ENCODE peak calls at places on chromosome 9, in seven cellular contexts. F is omental fat pad, Y is GM13976, S is colonic mucosa, A is AG04450, O is Panc1, K is progenitor cell of endocrine pancreas. B is an unnamed sample.

GRCh38 chr9:91816356-91816755 is 133.7 kb downstream of the ROR2 start:
- DNase-seq in F (no peak), Y (no peak), S (no peak), A (no peak), O (no peak), K (no peak), B (no peak)

GRCh38 chr9:38263534-38263933 is 129.0 kb upstream of the ALDH1B1 start:
- DNase-seq in F (no peak), Y (no peak), S (no peak), A (no peak), O (no peak), K (no peak), B (no peak)

GRCh38 chr9:78954286-78954685 is 617.5 kb upstream of the TLE4 start:
- DNase-seq in F (no peak), Y (no peak), S (no peak), A (no peak), O (no peak), K (no peak), B (no peak)

GRCh38 chr9:135183538-135184153 is 96.2 kb downstream of the OLFM1 start:
- DNase-seq in F (no peak), Y (no peak), S (no peak), A (no peak), O (no peak), K (no peak), B (no peak)

GRCh38 chr9:4299006-4299795 is 667 bp downstream of the GLIS3 start:
- DNase-seq in F (no peak), Y (peak), S (peak), A (no peak), O (no peak), K (peak), B (no peak)

GRCh38 chr9:94593459-94594345 is at the start of gene FBP2:
- DNase-seq in F (no peak), Y (no peak), S (no peak), A (no peak), O (no peak), K (no peak), B (no peak)

GRCh38 chr9:12633016-12633765 is 60.0 kb upstream of the TYRP1 start:
- DNase-seq in F (no peak), Y (no peak), S (no peak), A (no peak), O (no peak), K (no peak), B (no peak)

GRCh38 chr9:82456621-82457020 is 468.0 kb downstream of the SPATA31D1 start:
- DNase-seq in F (no peak), Y (no peak), S (no peak), A (peak), O (no peak), K (no peak), B (no peak)

GRCh38 chr9:20358201-20358600 is 264.1 kb downstream of the MLLT3 start:
- DNase-seq in F (no peak), Y (no peak), S (no peak), A (no peak), O (no peak), K (no peak), B (no peak)

GRCh38 chr9:3385871-3386270 is 139.9 kb downstream of the RFX3 start:
- DNase-seq in F (no peak), Y (no peak), S (no peak), A (no peak), O (no peak), K (no peak), B (no peak)

GRCh38 chr9:75889977-75890540 is 414 bp upstream of the PCSK5 start:
- DNase-seq in F (no peak), Y (no peak), S (peak), A (peak), O (no peak), K (no peak), B (no peak)

GRCh38 chr9:5428794-5429528 is 8.8 kb downstream of the PLGRKT start:
- DNase-seq in F (no peak), Y (no peak), S (no peak), A (no peak), O (no peak), K (no peak), B (no peak)

GRCh38 chr9:108094676-108094993 is 605.1 kb upstream of the KLF4 start:
- DNase-seq in F (no peak), Y (no peak), S (no peak), A (no peak), O (no peak), K (no peak), B (no peak)

GRCh38 chr9:35482071-35482470 is 7.8 kb upstream of the RUSC2 start:
- DNase-seq in F (no peak), Y (no peak), S (no peak), A (no peak), O (no peak), K (no peak), B (no peak)

GRCh38 chr9:19992556-19992955 is 203.7 kb upstream of the SLC24A2 start:
- DNase-seq in F (no peak), Y (no peak), S (no peak), A (no peak), O (no peak), K (no peak), B (no peak)

GRCh38 chr9:133141833-133142594 is 21.0 kb upstream of the RALGDS start:
- DNase-seq in F (no peak), Y (peak), S (no peak), A (no peak), O (no peak), K (no peak), B (peak)

GRCh38 chr9:69173891-69174644 is at the start of gene TJP2:
- DNase-seq in F (peak), Y (peak), S (peak), A (no peak), O (no peak), K (peak), B (peak)

GRCh38 chr9:134058716-134059115 is 9.1 kb downstream of the BRD3 start:
- DNase-seq in F (no peak), Y (no peak), S (peak), A (no peak), O (no peak), K (no peak), B (no peak)

GRCh38 chr9:76403352-76403751 is 9.1 kb upstream of the RFK start:
- DNase-seq in F (no peak), Y (peak), S (no peak), A (peak), O (no peak), K (no peak), B (no peak)

GRCh38 chr9:23849379-23849778 is 23.3 kb upstream of the ELAVL2 start:
- DNase-seq in F (no peak), Y (no peak), S (no peak), A (no peak), O (no peak), K (no peak), B (no peak)

GRCh38 chr9:113854310-113854709 is 21.8 kb upstream of the ZNF618 start:
- DNase-seq in F (no peak), Y (no peak), S (no peak), A (no peak), O (no peak), K (no peak), B (no peak)

GRCh38 chr9:113857875-113858274 is 18.2 kb upstream of the ZNF618 start:
- DNase-seq in F (no peak), Y (no peak), S (no peak), A (no peak), O (no peak), K (no peak), B (no peak)

GRCh38 chr9:113851359-113851758 is 24.8 kb upstream of the ZNF618 start:
- DNase-seq in F (no peak), Y (no peak), S (no peak), A (no peak), O (no peak), K (no peak), B (no peak)

GRCh38 chr9:113851860-113852259 is 24.2 kb upstream of the ZNF618 start:
- DNase-seq in F (no peak), Y (no peak), S (no peak), A (no peak), O (no peak), K (no peak), B (no peak)

DNA sequence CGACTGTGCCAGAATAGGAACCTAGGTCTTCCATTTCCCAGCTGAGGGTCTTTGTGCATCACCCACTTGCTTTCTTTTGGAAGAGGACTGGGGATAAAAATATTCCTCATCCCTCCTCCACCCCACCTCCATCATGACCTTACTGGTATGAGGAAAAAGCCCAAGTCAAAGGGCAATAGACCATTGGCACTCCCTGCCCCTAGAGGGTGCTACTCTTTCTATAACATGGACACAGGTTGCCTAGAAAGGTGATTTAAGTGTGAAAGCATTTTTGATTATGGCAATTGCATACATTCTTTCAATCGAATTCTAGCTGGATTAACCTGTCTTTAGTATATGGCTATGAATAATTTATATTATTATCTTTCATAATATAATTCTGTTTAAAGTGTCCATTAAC is 22.8 kb upstream of the ZNF618 start:
- DNase-seq in F (no peak), Y (no peak), S (no peak), A (no peak), O (peak), K (no peak), B (no peak)
- TF ChIP-seq CTCF in F (no peak), Y (peak), S (peak), A (peak), O (peak), K (peak), B (peak)

DNA sequence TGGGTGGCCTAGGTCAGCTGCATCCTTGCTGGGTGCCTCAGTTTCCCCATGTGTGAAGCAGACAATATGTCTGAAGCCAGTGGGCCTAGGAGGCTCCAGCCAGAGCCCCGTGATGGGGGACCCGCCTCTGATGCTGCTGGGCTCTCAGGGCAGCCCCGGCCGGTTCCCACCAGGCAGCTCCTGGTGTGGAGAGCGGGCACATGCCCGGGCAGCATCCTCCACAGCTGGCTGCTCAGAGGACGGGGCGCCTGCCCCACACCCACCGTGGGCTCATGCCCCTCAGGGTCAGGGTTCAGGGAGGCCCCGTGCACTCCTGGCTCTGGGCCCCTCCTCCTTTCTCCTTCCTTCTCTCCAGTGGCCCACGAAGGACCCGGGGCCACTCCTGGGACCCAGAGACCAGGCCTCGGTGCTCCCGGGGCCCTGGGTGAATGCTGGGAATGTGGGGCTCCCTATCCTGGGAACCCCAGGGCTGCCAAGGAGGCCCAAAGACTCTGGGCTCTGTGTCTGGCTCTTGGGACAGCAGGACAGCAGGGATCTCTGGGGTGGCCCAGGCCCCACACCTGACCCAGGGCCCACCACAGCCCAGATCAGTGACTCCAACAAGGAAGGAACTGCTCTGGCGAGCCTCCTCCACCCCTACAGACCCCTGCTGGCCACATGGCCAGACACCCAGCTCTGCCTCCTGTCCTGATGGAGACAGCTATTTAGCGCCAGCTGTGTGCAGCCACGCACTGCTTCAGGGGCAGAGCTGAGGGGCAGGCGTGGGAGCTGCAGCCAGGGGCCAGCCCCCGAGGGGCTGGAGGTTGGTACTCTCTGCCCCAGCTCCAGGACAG is 39.5 kb upstream of the EGFL7 start:
- DNase-seq in F (no peak), Y (no peak), S (no peak), A (no peak), O (no peak), K (no peak), B (no peak)
- TF ChIP-seq CTCF in F (no peak), Y (no peak), S (no peak), A (no peak), O (no peak), K (no peak), B (no peak)

GRCh38 chr9:93136011-93136440 is 2.0 kb upstream of the NINJ1 start:
- DNase-seq in F (no peak), Y (no peak), S (no peak), A (no peak), O (no peak), K (no peak), B (no peak)

GRCh38 chr9:93134018-93134739 is at the start of gene NINJ1:
- DNase-seq in F (no peak), Y (peak), S (peak), A (no peak), O (no peak), K (peak), B (peak)

GRCh38 chr9:93133641-93134017 is 422 bp downstream of the NINJ1 start:
- DNase-seq in F (peak), Y (peak), S (peak), A (peak), O (no peak), K (peak), B (peak)

GRCh38 chr9:93132946-93133640 is 958 bp downstream of the NINJ1 start:
- DNase-seq in F (no peak), Y (no peak), S (peak), A (no peak), O (no peak), K (no peak), B (no peak)

GRCh38 chr9:93134740-93135444 is 841 bp upstream of the NINJ1 start:
- DNase-seq in F (no peak), Y (no peak), S (no peak), A (no peak), O (no peak), K (no peak), B (no peak)
- TF ChIP-seq CTCF in F (no peak), Y (no peak), S (no peak), A (no peak), O (no peak), K (no peak), B (no peak)

GRCh38 chr9:114504341-114505186 is 709 bp downstream of the WHRN start:
- DNase-seq in F (no peak), Y (peak), S (peak), A (no peak), O (no peak), K (peak), B (peak)
- TF ChIP-seq CTCF in F (no peak), Y (no peak), S (no peak), A (peak), O (peak), K (peak), B (no peak)

GRCh38 chr9:1429328-1429727 is 379.2 kb downstream of the DMRT2 start:
- DNase-seq in F (no peak), Y (no peak), S (no peak), A (no peak), O (no peak), K (no peak), B (no peak)
- TF ChIP-seq CTCF in F (no peak), Y (peak), S (no peak), A (no peak), O (no peak), K (peak), B (no peak)

DNA sequence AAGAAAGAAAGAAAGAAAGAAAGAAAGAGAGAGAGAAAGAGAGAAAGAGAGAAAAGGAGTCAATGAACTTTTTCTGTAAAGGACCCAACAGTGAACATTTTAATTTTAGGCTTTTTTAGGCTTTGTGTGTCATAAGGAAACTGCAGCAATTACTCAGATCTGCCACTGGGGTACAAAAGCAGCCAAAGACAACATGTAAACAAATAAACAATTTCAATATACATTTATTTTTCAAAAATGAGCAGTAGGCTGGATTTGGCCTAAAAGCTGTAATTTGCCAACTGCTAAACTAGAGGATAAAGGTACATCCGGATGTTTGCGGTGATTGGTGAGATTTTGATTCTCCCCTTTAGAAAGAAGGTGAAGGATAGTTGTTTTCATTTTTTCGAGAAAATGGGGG is 143.6 kb downstream of the CEMIP2 start:
- DNase-seq in F (no peak), Y (no peak), S (no peak), A (no peak), O (no peak), K (no peak), B (no peak)
- TF ChIP-seq CTCF in F (no peak), Y (no peak), S (no peak), A (peak), O (peak), K (peak), B (no peak)

GRCh38 chr9:130118841-130119520 is 53.2 kb upstream of the NCS1 start:
- DNase-seq in F (no peak), Y (no peak), S (no peak), A (no peak), O (no peak), K (no peak), B (no peak)
- TF ChIP-seq CTCF in F (no peak), Y (no peak), S (no peak), A (no peak), O (no peak), K (no peak), B (no peak)

DNA sequence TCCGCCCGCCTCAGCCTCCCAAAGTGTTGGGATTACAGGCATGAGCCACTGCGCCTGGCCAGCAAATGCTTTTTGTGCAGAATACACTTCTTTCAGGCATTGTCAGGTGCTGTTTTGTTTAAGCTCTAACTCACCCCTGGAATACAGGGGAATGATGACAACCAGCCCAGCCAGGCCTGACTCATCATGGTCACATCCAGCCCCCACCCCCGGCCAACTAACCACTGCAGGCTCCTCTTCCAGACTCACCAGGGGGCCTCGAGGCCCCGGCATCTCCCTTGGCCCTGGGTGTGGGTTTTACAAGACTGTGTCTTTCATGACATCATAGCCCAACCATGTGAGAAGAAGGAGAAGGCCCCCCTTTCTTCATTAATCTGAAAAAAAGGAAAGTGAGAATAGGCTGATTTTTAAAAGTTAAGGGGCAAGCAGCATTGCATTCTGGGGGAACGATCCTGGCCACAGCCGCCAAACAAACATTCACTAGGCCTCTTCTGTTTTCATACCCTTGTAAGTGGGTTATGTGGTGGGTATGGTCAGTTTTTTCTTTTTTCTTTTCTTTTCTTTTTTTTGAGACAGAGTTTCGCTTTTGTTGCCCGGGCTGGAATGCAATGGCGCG is 35.6 kb downstream of the OLFML2A start:
- DNase-seq in F (no peak), Y (no peak), S (no peak), A (peak), O (no peak), K (no peak), B (no peak)
- TF ChIP-seq CTCF in F (no peak), Y (no peak), S (no peak), A (peak), O (no peak), K (no peak), B (no peak)

B was measured in natural killer cell.